ENCODE peak calls at places on chromosomes 5 and 9, in five cellular contexts. P is IMR-90; M is sciatic nerve; N is progenitor cell of endocrine pancreas; V is activated T-cell treated with anti-CD3 and anti-CD28 coated beads, Interleukin-2, amount 50 U/mL, for 4 hours. L is an unnamed sample.

GRCh38 chr5:99104538-99105132 is 175.8 kb upstream of the CHD1 start:
- DNase-seq in V (no peak), M (no peak), P (peak), N (no peak), L (peak)

GRCh38 chr5:14503681-14504331 is 77.8 kb upstream of the OTULINL start:
- DNase-seq in N (no peak), M (no peak), P (no peak), V (no peak), L (no peak)

GRCh38 chr5:178334856-178335255 is 102.3 kb upstream of the PHYKPL start:
- DNase-seq in M (peak), P (no peak), V (no peak), N (no peak), L (no peak)

GRCh38 chr9:16869961-16870605 is 387 bp downstream of the BNC2 start:
- DNase-seq in V (no peak), P (peak), M (no peak), N (peak), L (no peak)

GRCh38 chr9:102840356-102840755 is 154.8 kb upstream of the CYLC2 start:
- DNase-seq in V (no peak), N (no peak), P (no peak), M (no peak), L (no peak)

GRCh38 chr5:35762368-35762767 is 94.3 kb upstream of the IL7R start:
- DNase-seq in N (no peak), V (no peak), M (no peak), P (peak), L (no peak)

GRCh38 chr5:149411738-149412519 is 32.8 kb upstream of the IL17B start:
- DNase-seq in M (no peak), V (no peak), N (no peak), P (no peak), L (no peak)

GRCh38 chr9:18906656-18907395 is 126.2 kb downstream of the SAXO1 start:
- DNase-seq in V (no peak), P (peak), M (no peak), N (no peak), L (no peak)

GRCh38 chr9:34010979-34011378 is 37.7 kb downstream of the UBAP2 start:
- DNase-seq in V (no peak), M (no peak), P (no peak), N (no peak), L (peak)

GRCh38 chr5:14039576-14039975 is 95.1 kb upstream of the DNAH5 start:
- DNase-seq in P (peak), M (no peak), N (no peak), V (no peak), L (no peak)

GRCh38 chr5:126976520-126977172 is 53.7 kb downstream of the MARCHF3 start:
- DNase-seq in N (no peak), P (no peak), M (no peak), V (no peak), L (no peak)

GRCh38 chr9:121321039-121321503 is 49.0 kb downstream of the STOM start:
- DNase-seq in M (no peak), N (no peak), V (no peak), P (no peak), L (no peak)

GRCh38 chr5:119913425-119913824 is 284.1 kb downstream of the FAM170A start:
- DNase-seq in N (no peak), V (no peak), P (no peak), M (no peak), L (no peak)